ENCODE peak calls at places on chromosomes 16 and 17, in five cellular contexts. S is cardiac fibroblast, O is activated gamma-delta T cell, L is lung microvascular endothelial cell, K is left lung. D is an unnamed sample.

GRCh38 chr16:85479972-85480726 is 133.0 kb upstream of the GSE1 start:
- DNase-seq in L (no peak), O (no peak), S (no peak), K (no peak), D (no peak)

GRCh38 chr16:21565816-21566669 is 33.3 kb upstream of the METTL9 start:
- DNase-seq in L (no peak), O (no peak), K (peak), S (no peak), D (no peak)

GRCh38 chr16:50284131-50284911 is 18.0 kb downstream of the ADCY7 start:
- DNase-seq in L (peak), K (peak), O (no peak), S (no peak), D (no peak)

GRCh38 chr16:58026139-58026704 is 668 bp downstream of the MMP15 start:
- DNase-seq in L (peak), S (peak), K (peak), O (no peak), D (peak)

GRCh38 chr16:47431960-47432359 is 28.9 kb downstream of the ITFG1 start:
- DNase-seq in L (no peak), O (no peak), S (no peak), K (no peak), D (peak)

GRCh38 chr16:9119795-9120194 is 28.4 kb downstream of the HAPSTR1 start:
- DNase-seq in K (no peak), O (no peak), S (peak), L (peak), D (peak)

GRCh38 chr17:56436142-56436541 is 157.4 kb upstream of the NOG start:
- DNase-seq in O (no peak), L (no peak), K (no peak), S (no peak), D (no peak)

GRCh38 chr17:37317867-37318266 is 57.9 kb upstream of the C17orf78 start:
- DNase-seq in K (no peak), O (no peak), S (no peak), L (no peak), D (no peak)

GRCh38 chr16:82524939-82525338 is 101.8 kb upstream of the CDH13 start:
- DNase-seq in S (no peak), O (no peak), K (no peak), L (peak), D (no peak)

GRCh38 chr16:11291021-11291716 is 10.0 kb upstream of the PRM1 start:
- DNase-seq in K (no peak), S (no peak), O (no peak), L (no peak), D (no peak)

GRCh38 chr17:54882950-54883349 is 17.7 kb upstream of the TOM1L1 start:
- DNase-seq in O (no peak), K (no peak), L (no peak), S (no peak), D (no peak)

GRCh38 chr16:10992797-10993196 is 48.4 kb downstream of the CLEC16A start:
- DNase-seq in O (no peak), S (peak), L (no peak), K (no peak), D (peak)

D was measured in astrocyte.